ENCODE peak calls at places on chromosomes 13 and 19, in five cellular contexts. C is stimulated activated CD4-positive, alpha-beta T cell treated with anti-CD3 and anti-CD28 coated beads, Interleukin-1b, Interleukin-23, amount 100 ng/mL, for 24 hours; T is HS-5; W is HT-29; D is left ventricle myocardium superior. A is an unnamed sample.

GRCh38 chr19:50300814-50301606 is 28.2 kb downstream of the KCNC3 start:
- DNase-seq in C (no peak), T (peak), W (no peak), D (no peak), A (no peak)

GRCh38 chr19:10120538-10121198 is 969 bp upstream of the EIF3G start:
- DNase-seq in C (no peak), T (peak), W (no peak), D (no peak), A (no peak)

GRCh38 chr19:58519087-58519354 is 589 bp downstream of the ZBTB45 start:
- DNase-seq in C (peak), T (no peak), W (peak), D (peak), A (peak)

GRCh38 chr13:51258612-51259358 is 36.6 kb downstream of the FAM124A start:
- DNase-seq in C (no peak), T (no peak), W (no peak), D (no peak), A (peak)

GRCh38 chr19:18006895-18007604 is 920 bp upstream of the ARRDC2 start:
- DNase-seq in C (peak), T (peak), W (peak), D (peak), A (peak)

GRCh38 chr13:28138012-28138755 is at the start of gene PAN3:
- DNase-seq in C (peak), T (no peak), W (peak), D (peak), A (peak)

GRCh38 chr13:92196566-92197256 is 798.3 kb downstream of the GPC5 start:
- DNase-seq in C (no peak), T (no peak), W (no peak), D (no peak), A (no peak)

GRCh38 chr19:806815-807421 is 9.7 kb downstream of the PTBP1 start:
- DNase-seq in C (no peak), T (no peak), W (no peak), D (no peak), A (no peak)

GRCh38 chr13:46051958-46052313 is 610 bp downstream of the ZC3H13 start:
- DNase-seq in C (no peak), T (no peak), W (no peak), D (no peak), A (no peak)

GRCh38 chr19:45403781-45404556 is 900 bp downstream of the PPP1R13L start:
- DNase-seq in C (no peak), T (no peak), W (peak), D (peak), A (no peak)

GRCh38 chr13:24124789-24125476 is 35.6 kb upstream of the SPATA13 start:
- DNase-seq in C (no peak), T (no peak), W (peak), D (no peak), A (no peak)

GRCh38 chr19:56141416-56141992 is 417 bp downstream of the ZNF444 start:
- DNase-seq in C (no peak), T (no peak), W (peak), D (no peak), A (no peak)

GRCh38 chr19:29812080-29812880 is 489 bp downstream of the CCNE1 start:
- DNase-seq in C (no peak), T (no peak), W (peak), D (peak), A (no peak)

GRCh38 chr13:104837756-104838155 is 1697.7 kb downstream of the EFNB2 start:
- DNase-seq in C (no peak), T (no peak), W (no peak), D (no peak), A (no peak)

GRCh38 chr13:44230736-44231135 is 142.9 kb upstream of the SERP2 start:
- DNase-seq in C (no peak), T (no peak), W (no peak), D (no peak), A (no peak)

GRCh38 chr13:89982406-89983085 is 1364.9 kb upstream of the MIR17HG start:
- DNase-seq in C (no peak), T (no peak), W (no peak), D (no peak), A (no peak)

GRCh38 chr19:42419309-42419708 is 7.9 kb downstream of the LIPE start:
- DNase-seq in C (no peak), T (no peak), W (peak), D (peak), A (no peak)

GRCh38 chr13:72820156-72820897 is 38.4 kb downstream of the PIBF1 start:
- DNase-seq in C (no peak), T (peak), W (no peak), D (no peak), A (no peak)

GRCh38 chr19:3801412-3802096 is 15.4 kb upstream of the MATK start:
- DNase-seq in C (peak), T (no peak), W (no peak), D (peak), A (peak)

GRCh38 chr19:988081-988480 is 3.9 kb downstream of the WDR18 start:
- DNase-seq in C (no peak), T (no peak), W (no peak), D (no peak), A (no peak)

GRCh38 chr13:48626726-48627451 is 26.8 kb upstream of the CYSLTR2 start:
- DNase-seq in C (no peak), T (no peak), W (no peak), D (no peak), A (no peak)

GRCh38 chr19:38209671-38210457 is 14.2 kb downstream of the DPF1 start:
- DNase-seq in C (no peak), T (no peak), W (no peak), D (peak), A (peak)

GRCh38 chr19:18046066-18046718 is 38.2 kb downstream of the ARRDC2 start:
- DNase-seq in C (no peak), T (peak), W (no peak), D (no peak), A (no peak)

GRCh38 chr13:62119739-62120700 is 704.4 kb upstream of the PCDH20 start:
- DNase-seq in C (no peak), T (no peak), W (peak), D (no peak), A (no peak)

GRCh38 chr13:84844473-84844872 is 954.7 kb downstream of the SLITRK6 start:
- DNase-seq in C (no peak), T (no peak), W (peak), D (no peak), A (no peak)

GRCh38 chr13:76720827-76721226 is 165.4 kb downstream of the KCTD12 start:
- DNase-seq in C (no peak), T (no peak), W (no peak), D (no peak), A (no peak)

GRCh38 chr13:110055089-110055488 is 251.9 kb downstream of the COL4A1 start:
- DNase-seq in C (no peak), T (no peak), W (no peak), D (no peak), A (no peak)

GRCh38 chr13:110030394-110030928 is 244.1 kb upstream of the IRS2 start:
- DNase-seq in C (no peak), T (no peak), W (no peak), D (no peak), A (no peak)

GRCh38 chr19:371501-372160 is 27.0 kb upstream of the MIER2 start:
- DNase-seq in C (no peak), T (no peak), W (no peak), D (no peak), A (peak)

GRCh38 chr13:89746554-89746953 is 1600.9 kb upstream of the MIR17HG start:
- DNase-seq in C (no peak), T (no peak), W (no peak), D (no peak), A (no peak)

GRCh38 chr13:34748561-34748960 is 193.5 kb upstream of the NBEA start:
- DNase-seq in C (no peak), T (no peak), W (no peak), D (no peak), A (no peak)

GRCh38 chr19:32372726-32373613 is 27.6 kb downstream of the ZNF507 start:
- DNase-seq in C (no peak), T (peak), W (no peak), D (no peak), A (no peak)

GRCh38 chr13:76798037-76798436 is 88.2 kb downstream of the KCTD12 start:
- DNase-seq in C (no peak), T (no peak), W (no peak), D (no peak), A (no peak)